ENCODE peak calls at places on chromosomes 12 and 14, in five cellular contexts. L, F, M, U and K are unnamed samples.

GRCh38 chr14:92967346-92967926 is 44.5 kb downstream of the CHGA start:
- DNase-seq in L (no peak), F (no peak), M (peak; percentile 63), U (no peak), K (no peak)

GRCh38 chr12:15701212-15701611 is 88.0 kb downstream of the EPS8 start:
- DNase-seq in L (peak; percentile 76), F (no peak), M (peak; percentile 50), U (peak; percentile 73), K (no peak)

GRCh38 chr14:96146131-96146771 is 58.4 kb upstream of the BDKRB2 start:
- DNase-seq in L (peak; percentile 74), F (no peak), M (peak; percentile 98), U (peak; percentile 53), K (peak; percentile 72)

GRCh38 chr14:26596722-26597030 is 1.2 kb downstream of the NOVA1 start:
- DNase-seq in L (no peak), F (no peak), M (peak; percentile 34), U (peak; percentile 1), K (no peak)

GRCh38 chr12:10268037-10268436 is 39.6 kb upstream of the KLRD1 start:
- DNase-seq in L (no peak), F (no peak), M (no peak), U (no peak), K (no peak)

GRCh38 chr12:11756022-11756421 is 106.5 kb downstream of the ETV6 start:
- DNase-seq in L (no peak), F (no peak), M (no peak), U (no peak), K (no peak)

GRCh38 chr14:34301107-34301734 is 160.8 kb downstream of the SPTSSA start:
- DNase-seq in L (peak; percentile 40), F (peak; percentile 43), M (peak; percentile 40), U (peak; percentile 41), K (peak; percentile 61)

GRCh38 chr12:34384693-34385092 is 362.4 kb downstream of the ALG10 start:
- DNase-seq in L (no peak), F (no peak), M (no peak), U (no peak), K (no peak)

GRCh38 chr14:35988972-35989690 is 163.0 kb downstream of the BRMS1L start:
- DNase-seq in L (no peak), F (no peak), M (no peak), U (no peak), K (no peak)

GRCh38 chr14:81268016-81268416 is 47.3 kb upstream of the GTF2A1 start:
- DNase-seq in L (no peak), F (no peak), M (no peak), U (peak; percentile 7), K (no peak)

GRCh38 chr14:77023001-77023996 is 5.2 kb downstream of the IRF2BPL start:
- DNase-seq in L (peak; percentile 50), F (no peak), M (peak; percentile 55), U (peak; percentile 53), K (peak; percentile 56)

GRCh38 chr12:92147491-92147890 is 1.8 kb upstream of the BTG1 start:
- DNase-seq in L (no peak), F (no peak), M (no peak), U (no peak), K (no peak)

GRCh38 chr12:3559601-3560294 is 68.7 kb downstream of the PRMT8 start:
- DNase-seq in L (no peak), F (no peak), M (no peak), U (no peak), K (no peak)

GRCh38 chr14:95052016-95052585 is 105.2 kb downstream of the DICER1 start:
- DNase-seq in L (no peak), F (no peak), M (no peak), U (no peak), K (no peak)

GRCh38 chr12:46492471-46493351 is 120.1 kb upstream of the SLC38A2 start:
- DNase-seq in L (peak; percentile 87), F (no peak), M (peak; percentile 79), U (peak; percentile 99), K (no peak)

GRCh38 chr14:68908201-68908600 is 70.9 kb downstream of the ACTN1 start:
- DNase-seq in L (no peak), F (no peak), M (no peak), U (no peak), K (no peak)

GRCh38 chr14:95533391-95533821 is 1.4 kb upstream of the GLRX5 start:
- DNase-seq in L (peak; percentile 50), F (no peak), M (peak; percentile 51), U (peak; percentile 58), K (no peak)

GRCh38 chr12:122079532-122080081 is 1.1 kb downstream of the MLXIP start:
- DNase-seq in L (peak; percentile 12), F (no peak), M (peak; percentile 25), U (no peak), K (peak; percentile 19)

GRCh38 chr12:31756977-31757420 is 28.2 kb upstream of the AMN1 start:
- DNase-seq in L (no peak), F (no peak), M (peak; percentile 59), U (peak; percentile 73), K (no peak)

GRCh38 chr12:106249411-106250135 is 1.8 kb upstream of the CKAP4 start:
- DNase-seq in L (no peak), F (peak; percentile 45), M (no peak), U (no peak), K (no peak)

GRCh38 chr12:80805106-80805505 is 88.4 kb downstream of the MYF5 start:
- DNase-seq in L (no peak), F (no peak), M (no peak), U (no peak), K (no peak)

GRCh38 chr12:130984183-130985058 is 30.7 kb downstream of the ADGRD1 start:
- DNase-seq in L (no peak), F (no peak), M (no peak), U (no peak), K (no peak)

GRCh38 chr12:95213928-95214327 is 3.3 kb downstream of the FGD6 start:
- DNase-seq in L (no peak), F (no peak), M (no peak), U (no peak), K (no peak)

GRCh38 chr14:64464695-64465094 is 604 bp upstream of the AKAP5 start:
- DNase-seq in L (no peak), F (no peak), M (no peak), U (no peak), K (no peak)

GRCh38 chr12:97805086-97805485 is 342.5 kb downstream of the RMST start:
- DNase-seq in L (no peak), F (no peak), M (no peak), U (no peak), K (no peak)

GRCh38 chr14:59190372-59190771 is 1.9 kb downstream of the DAAM1 start:
- DNase-seq in L (no peak), F (peak; percentile 36), M (no peak), U (no peak), K (peak; percentile 24)

GRCh38 chr12:15701721-15702156 is 87.4 kb downstream of the EPS8 start:
- DNase-seq in L (peak; percentile 76), F (no peak), M (peak; percentile 62), U (peak; percentile 77), K (peak; percentile 43)

GRCh38 chr12:13940466-13940865 is 40.9 kb downstream of the GRIN2B start:
- DNase-seq in L (no peak), F (no peak), M (no peak), U (no peak), K (no peak)